ENCODE peak calls at places on chromosomes 7 and 10, in nine cellular contexts. X, F, A, K, L, S, N, W and Y are unnamed samples.

GRCh38 chr10:22722770-22723169 is 8.4 kb upstream of the PIP4K2A start:
- DNase-seq in X (no peak), F (no peak), A (no peak), K (no peak), L (no peak), S (no peak), N (no peak), W (no peak), Y (no peak)

GRCh38 chr10:77274046-77274795 is 363.4 kb downstream of the KCNMA1 start:
- DNase-seq in X (no peak), F (no peak), A (no peak), K (no peak), L (no peak), S (no peak), N (no peak), W (no peak), Y (no peak)

GRCh38 chr10:96789571-96790108 is 42.5 kb upstream of the LCOR start:
- DNase-seq in X (no peak), F (no peak), A (no peak), K (no peak), L (no peak), S (peak; percentile 22), N (no peak), W (no peak), Y (no peak)

GRCh38 chr10:132334883-132335188 is 2.8 kb downstream of the LRRC27 start:
- DNase-seq in X (no peak), F (no peak), A (no peak), K (no peak), L (no peak), S (no peak), N (no peak), W (no peak), Y (no peak)

GRCh38 chr7:1534330-1535099 is 4.0 kb downstream of the MAFK start:
- DNase-seq in X (no peak), F (no peak), A (no peak), K (no peak), L (no peak), S (no peak), N (no peak), W (no peak), Y (peak; percentile 38)

GRCh38 chr7:55156919-55157318 is 138.1 kb downstream of the EGFR start:
- DNase-seq in X (no peak), F (no peak), A (no peak), K (no peak), L (no peak), S (no peak), N (no peak), W (no peak), Y (no peak)

GRCh38 chr10:58937423-58937822 is 239.0 kb upstream of the PHYHIPL start:
- DNase-seq in X (no peak), F (no peak), A (no peak), K (peak; percentile 25), L (no peak), S (no peak), N (no peak), W (no peak), Y (no peak)

GRCh38 chr7:81482600-81483186 is 287.2 kb downstream of the HGF start:
- DNase-seq in X (peak; percentile 28), F (no peak), A (no peak), K (no peak), L (no peak), S (peak; percentile 50), N (no peak), W (no peak), Y (no peak)

GRCh38 chr10:13086051-13086450 is 13.9 kb upstream of the OPTN start:
- DNase-seq in X (no peak), F (no peak), A (no peak), K (no peak), L (no peak), S (no peak), N (no peak), W (no peak), Y (no peak)

GRCh38 chr10:97481071-97481470 is 17.2 kb downstream of the MMS19 start:
- DNase-seq in X (no peak), F (no peak), A (no peak), K (no peak), L (no peak), S (no peak), N (no peak), W (no peak), Y (no peak)

GRCh38 chr7:25187932-25188331 is 40.4 kb downstream of the NPVF start:
- DNase-seq in X (no peak), F (no peak), A (no peak), K (no peak), L (no peak), S (no peak), N (no peak), W (no peak), Y (no peak)

GRCh38 chr10:33539137-33539536 is 204.7 kb upstream of the NRP1 start:
- DNase-seq in X (no peak), F (no peak), A (no peak), K (no peak), L (no peak), S (no peak), N (no peak), W (no peak), Y (no peak)

GRCh38 chr10:53072144-53072543 is 299.6 kb upstream of the MBL2 start:
- DNase-seq in X (no peak), F (no peak), A (no peak), K (no peak), L (no peak), S (no peak), N (no peak), W (no peak), Y (no peak)

GRCh38 chr10:22503315-22504090 is 158.2 kb downstream of the SPAG6 start:
- DNase-seq in X (peak; percentile 12), F (no peak), A (no peak), K (no peak), L (no peak), S (no peak), N (no peak), W (no peak), Y (no peak)

GRCh38 chr7:1223196-1224092 is 9.2 kb upstream of the UNCX start:
- DNase-seq in X (no peak), F (no peak), A (no peak), K (no peak), L (no peak), S (no peak), N (no peak), W (peak; percentile 45), Y (no peak)

GRCh38 chr7:128383781-128384180 is 22.3 kb upstream of the PRRT4 start:
- DNase-seq in X (no peak), F (no peak), A (no peak), K (no peak), L (no peak), S (no peak), N (no peak), W (no peak), Y (no peak)

GRCh38 chr7:51430480-51431086 is 114.0 kb upstream of the COBL start:
- DNase-seq in X (peak; percentile 74), F (no peak), A (no peak), K (no peak), L (peak; percentile 74), S (peak; percentile 39), N (no peak), W (peak; percentile 82), Y (no peak)

GRCh38 chr7:92731327-92732063 is 104.9 kb downstream of the CDK6 start:
- DNase-seq in X (no peak), F (no peak), A (no peak), K (no peak), L (no peak), S (no peak), N (no peak), W (no peak), Y (no peak)

GRCh38 chr7:29287366-29287765 is 92.8 kb downstream of the CHN2 start:
- DNase-seq in X (peak; percentile 40), F (peak; percentile 10), A (no peak), K (no peak), L (no peak), S (peak; percentile 91), N (no peak), W (peak; percentile 41), Y (no peak)

GRCh38 chr7:6244021-6244420 is 28.4 kb downstream of the CYTH3 start:
- DNase-seq in X (no peak), F (no peak), A (no peak), K (no peak), L (no peak), S (no peak), N (no peak), W (no peak), Y (no peak)

DNA sequence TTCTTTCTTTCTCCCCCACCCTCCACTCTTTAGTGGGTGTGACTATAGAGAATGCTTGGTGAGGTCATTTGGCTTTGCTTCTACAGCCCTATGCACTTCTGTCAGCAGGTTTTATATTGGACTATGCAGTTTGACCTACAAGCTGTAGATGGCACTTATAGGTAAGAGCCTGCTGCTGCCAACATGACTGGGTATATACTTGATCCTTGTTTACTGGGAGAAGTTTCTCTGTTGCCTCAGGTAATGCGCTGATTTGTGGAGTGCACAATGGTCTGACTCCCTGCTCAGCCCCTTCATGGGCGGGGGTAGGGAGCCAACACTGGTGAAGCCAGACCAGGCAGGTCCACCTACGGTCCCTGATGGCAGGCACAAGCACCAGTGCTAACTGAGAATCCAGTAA is 33.7 kb upstream of the C7orf33 start:
- DNase-seq in X (no peak), F (no peak), A (no peak), K (no peak), L (no peak), S (no peak), N (no peak), W (no peak), Y (no peak)
- TF ChIP-seq CTCF in X (no peak), F (no peak), A (no peak), K (no peak), L (no peak), S (no peak), N (no peak), W (no peak), Y (no peak)

GRCh38 chr7:47830015-47830414 is 118.3 kb downstream of the PKD1L1 start:
- DNase-seq in X (no peak), F (no peak), A (no peak), K (no peak), L (no peak), S (no peak), N (no peak), W (no peak), Y (no peak)
- TF ChIP-seq CTCF in X (no peak), F (no peak), A (no peak), K (no peak), L (no peak), S (no peak), N (no peak), W (no peak), Y (no peak)

GRCh38 chr10:75461672-75462649 is 30.5 kb downstream of the LRMDA start:
- DNase-seq in X (no peak), F (no peak), A (no peak), K (no peak), L (no peak), S (no peak), N (no peak), W (no peak), Y (no peak)
- TF ChIP-seq CTCF in X (no peak), F (no peak), A (no peak), K (no peak), L (no peak), S (no peak), N (no peak), W (no peak), Y (no peak)

GRCh38 chr7:23168111-23168885 is 13.6 kb upstream of the NUP42 start:
- DNase-seq in X (no peak), F (no peak), A (no peak), K (no peak), L (no peak), S (no peak), N (no peak), W (no peak), Y (no peak)
- TF ChIP-seq CTCF in X (no peak), F (no peak), A (no peak), K (no peak), L (no peak), S (no peak), N (no peak), W (no peak), Y (no peak)